ENCODE peak calls at places on chromosomes 4 and X, in nine cellular contexts. H is Right ventricle myocardium superior; W is trophoblast cell; Q is stimulated activated naive B cell treated with anti-CD40 and anti-IgM and Interleukin-4, amounts not matched to agents 10 μg/mL and 1 μg/mL and 100 μg/mL, for 72 hours; T is HTR-8/SVneo; J is MCF 10A; E is activated gamma-delta T cell; L is GM23338; S is left cardiac atrium. N is an unnamed sample.

GRCh38 chr4:145937990-145938611 is 522 bp downstream of the ZNF827 start:
- DNase-seq in H (no peak), W (peak), Q (peak), T (peak), J (peak), E (no peak), L (peak), S (no peak), N (no peak)

GRCh38 chrX:73913580-73913979 is 350.6 kb downstream of the CHIC1 start:
- DNase-seq in H (no peak), W (no peak), Q (no peak), T (no peak), J (peak), E (no peak), L (no peak), S (peak), N (no peak)

GRCh38 chr4:138655970-138656369 is 359.6 kb upstream of the NOCT start:
- DNase-seq in H (no peak), W (no peak), Q (no peak), T (no peak), J (no peak), E (no peak), L (no peak), S (no peak), N (no peak)

GRCh38 chr4:105895609-105896460 is 564 bp downstream of the NPNT start:
- DNase-seq in H (peak), W (peak), Q (peak), T (no peak), J (no peak), E (peak), L (peak), S (peak), N (no peak)

GRCh38 chr4:81623434-81623833 is 151.7 kb upstream of the RASGEF1B start:
- DNase-seq in H (no peak), W (no peak), Q (no peak), T (no peak), J (no peak), E (no peak), L (no peak), S (no peak), N (no peak)

GRCh38 chr4:73883306-73883705 is 14.1 kb downstream of the CXCL1 start:
- DNase-seq in H (no peak), W (no peak), Q (no peak), T (no peak), J (peak), E (no peak), L (no peak), S (no peak), N (peak)

GRCh38 chr4:156109943-156110925 is 156.6 kb upstream of the CTSO start:
- DNase-seq in H (no peak), W (peak), Q (no peak), T (no peak), J (peak), E (no peak), L (peak), S (no peak), N (no peak)

GRCh38 chr4:4541040-4541631 is 712 bp downstream of the STX18 start:
- DNase-seq in H (no peak), W (peak), Q (peak), T (peak), J (peak), E (no peak), L (no peak), S (peak), N (no peak)

GRCh38 chr4:53235547-53235946 is 130.3 kb downstream of the SCFD2 start:
- DNase-seq in H (no peak), W (no peak), Q (no peak), T (no peak), J (no peak), E (no peak), L (no peak), S (no peak), N (no peak)

GRCh38 chr4:105060628-105061027 is 86.0 kb upstream of the TET2 start:
- DNase-seq in H (no peak), W (peak), Q (peak), T (no peak), J (peak), E (no peak), L (no peak), S (no peak), N (no peak)

GRCh38 chr4:142547974-142548373 is 298.1 kb downstream of the INPP4B start:
- DNase-seq in H (no peak), W (no peak), Q (no peak), T (no peak), J (no peak), E (no peak), L (no peak), S (no peak), N (no peak)

GRCh38 chr4:5982156-5982973 is 35.9 kb downstream of the C4orf50 start:
- DNase-seq in H (no peak), W (no peak), Q (no peak), T (no peak), J (no peak), E (no peak), L (no peak), S (no peak), N (no peak)

GRCh38 chr4:8353912-8354453 is 84.4 kb downstream of the HTRA3 start:
- DNase-seq in H (no peak), W (no peak), Q (no peak), T (no peak), J (peak), E (no peak), L (no peak), S (no peak), N (no peak)

GRCh38 chr4:30429813-30430466 is 290.2 kb upstream of the PCDH7 start:
- DNase-seq in H (no peak), W (no peak), Q (no peak), T (peak), J (peak), E (no peak), L (no peak), S (no peak), N (no peak)

GRCh38 chr4:3388461-3389185 is 53.1 kb upstream of the HGFAC start:
- DNase-seq in H (no peak), W (peak), Q (peak), T (peak), J (peak), E (no peak), L (no peak), S (no peak), N (no peak)

GRCh38 chr4:166006217-166006616 is 133.2 kb downstream of the TLL1 start:
- DNase-seq in H (no peak), W (no peak), Q (no peak), T (no peak), J (no peak), E (no peak), L (no peak), S (no peak), N (no peak)

GRCh38 chr4:60938181-60938580 is 261.9 kb upstream of the ADGRL3 start:
- DNase-seq in H (no peak), W (no peak), Q (no peak), T (no peak), J (no peak), E (no peak), L (no peak), S (no peak), N (no peak)

GRCh38 chr4:176538217-176538925 is 218.6 kb downstream of the SPCS3 start:
- DNase-seq in H (no peak), W (no peak), Q (no peak), T (peak), J (peak), E (no peak), L (no peak), S (no peak), N (peak)

GRCh38 chr4:6727081-6727942 is 11.3 kb downstream of the BLOC1S4 start:
- DNase-seq in H (no peak), W (no peak), Q (no peak), T (no peak), J (no peak), E (no peak), L (peak), S (no peak), N (no peak)

GRCh38 chrX:115324194-115324593 is 34.7 kb downstream of the LUZP4 start:
- DNase-seq in H (peak), W (peak), Q (no peak), T (no peak), J (peak), E (no peak), L (no peak), S (peak), N (no peak)

GRCh38 chr4:153151535-153152452 is 52.4 kb upstream of the TRIM2 start:
- DNase-seq in H (peak), W (peak), Q (peak), T (no peak), J (no peak), E (no peak), L (peak), S (peak), N (no peak)

GRCh38 chr4:177461606-177462005 is 19.4 kb upstream of the AGA start:
- DNase-seq in H (no peak), W (peak), Q (no peak), T (peak), J (no peak), E (no peak), L (no peak), S (no peak), N (no peak)

GRCh38 chrX:80808854-80809493 is 703 bp downstream of the BRWD3 start:
- DNase-seq in H (no peak), W (peak), Q (peak), T (no peak), J (peak), E (no peak), L (peak), S (no peak), N (no peak)

GRCh38 chrX:72124540-72125201 is 7.0 kb downstream of the RTL5 start:
- DNase-seq in H (no peak), W (no peak), Q (no peak), T (no peak), J (no peak), E (no peak), L (no peak), S (no peak), N (no peak)

GRCh38 chrX:154378059-154378798 is 866 bp upstream of the EMD start:
- DNase-seq in H (peak), W (no peak), Q (peak), T (no peak), J (peak), E (no peak), L (peak), S (peak), N (no peak)

GRCh38 chrX:40734956-40735317 is 405 bp downstream of the MED14 start:
- DNase-seq in H (no peak), W (peak), Q (no peak), T (peak), J (peak), E (no peak), L (peak), S (peak), N (no peak)

GRCh38 chrX:50711907-50712306 is 102.1 kb downstream of the SHROOM4 start:
- DNase-seq in H (no peak), W (no peak), Q (no peak), T (no peak), J (no peak), E (no peak), L (no peak), S (no peak), N (no peak)

GRCh38 chr4:10534820-10535219 is 77.6 kb upstream of the ZNF518B start:
- DNase-seq in H (no peak), W (peak), Q (no peak), T (no peak), J (no peak), E (no peak), L (no peak), S (no peak), N (no peak)

N was measured in HS-27A.